ENCODE peak calls at places on chromosomes 4 and X, in nine cellular contexts. One of them, this sample, is unnamed.
A peak's percentile ranks its signal among the peaks of the same experiment; 100 is the strongest.

GRCh38 chr4:55159851-55160250 is 34.5 kb upstream of the KDR start:
- DNase-seq in neural progenitor cell: no peak
- DNase-seq in ascending aorta: no peak
- DNase-seq in endothelial cell: no peak
- DNase-seq in GM20000: no peak
- DNase-seq in WTC11: no peak
- DNase-seq in fibroblast of villous mesenchyme: no peak
- DNase-seq in CD4-positive, alpha-beta T cell: no peak
- DNase-seq in dorsolateral prefrontal cortex: no peak
- DNase-seq in this sample: peak; percentile 49

GRCh38 chr4:14396183-14396582 is 606.1 kb upstream of the CPEB2 start:
- DNase-seq in neural progenitor cell: no peak
- DNase-seq in ascending aorta: no peak
- DNase-seq in endothelial cell: no peak
- DNase-seq in GM20000: no peak
- DNase-seq in WTC11: no peak
- DNase-seq in fibroblast of villous mesenchyme: no peak
- DNase-seq in CD4-positive, alpha-beta T cell: no peak
- DNase-seq in dorsolateral prefrontal cortex: no peak
- DNase-seq in this sample: no peak

GRCh38 chrX:31497086-31497485 is 425.2 kb upstream of the FTHL17 start:
- DNase-seq in neural progenitor cell: no peak
- DNase-seq in ascending aorta: no peak
- DNase-seq in endothelial cell: no peak
- DNase-seq in GM20000: no peak
- DNase-seq in WTC11: no peak
- DNase-seq in fibroblast of villous mesenchyme: peak; percentile 10
- DNase-seq in CD4-positive, alpha-beta T cell: no peak
- DNase-seq in dorsolateral prefrontal cortex: no peak
- DNase-seq in this sample: peak; percentile 50

GRCh38 chr4:184514121-184514988 is 40.0 kb upstream of the IRF2 start:
- DNase-seq in neural progenitor cell: peak; percentile 59
- DNase-seq in ascending aorta: no peak
- DNase-seq in endothelial cell: no peak
- DNase-seq in GM20000: peak; percentile 86
- DNase-seq in WTC11: no peak
- DNase-seq in fibroblast of villous mesenchyme: peak; percentile 84
- DNase-seq in CD4-positive, alpha-beta T cell: no peak
- DNase-seq in dorsolateral prefrontal cortex: peak; percentile 82
- DNase-seq in this sample: peak; percentile 92

GRCh38 chrX:140087865-140088264 is 122.5 kb upstream of the CXorf66 start:
- DNase-seq in neural progenitor cell: peak; percentile 54
- DNase-seq in ascending aorta: no peak
- DNase-seq in endothelial cell: no peak
- DNase-seq in GM20000: no peak
- DNase-seq in WTC11: no peak
- DNase-seq in fibroblast of villous mesenchyme: no peak
- DNase-seq in CD4-positive, alpha-beta T cell: no peak
- DNase-seq in dorsolateral prefrontal cortex: no peak
- DNase-seq in this sample: no peak

GRCh38 chr4:162645381-162645780 is 481.6 kb upstream of the FSTL5 start:
- DNase-seq in neural progenitor cell: peak; percentile 39
- DNase-seq in ascending aorta: no peak
- DNase-seq in endothelial cell: no peak
- DNase-seq in GM20000: no peak
- DNase-seq in WTC11: no peak
- DNase-seq in fibroblast of villous mesenchyme: peak; percentile 8
- DNase-seq in CD4-positive, alpha-beta T cell: no peak
- DNase-seq in dorsolateral prefrontal cortex: no peak
- DNase-seq in this sample: no peak

GRCh38 chrX:101485212-101486064 is at the start of gene ARMCX4:
- DNase-seq in neural progenitor cell: peak; percentile 82
- DNase-seq in ascending aorta: peak; percentile 69
- DNase-seq in endothelial cell: peak; percentile 53
- DNase-seq in GM20000: no peak
- DNase-seq in WTC11: peak; percentile 70
- DNase-seq in fibroblast of villous mesenchyme: peak; percentile 68
- DNase-seq in CD4-positive, alpha-beta T cell: peak; percentile 9
- DNase-seq in dorsolateral prefrontal cortex: peak; percentile 75
- DNase-seq in this sample: peak; percentile 56

GRCh38 chrX:17414057-17414658 is 39.2 kb downstream of the NHS start:
- DNase-seq in neural progenitor cell: no peak
- DNase-seq in ascending aorta: no peak
- DNase-seq in endothelial cell: no peak
- DNase-seq in GM20000: no peak
- DNase-seq in WTC11: no peak
- DNase-seq in fibroblast of villous mesenchyme: peak; percentile 58
- DNase-seq in CD4-positive, alpha-beta T cell: no peak
- DNase-seq in dorsolateral prefrontal cortex: no peak
- DNase-seq in this sample: no peak

GRCh38 chr4:1520145-1520661 is 114.0 kb upstream of the NKX1-1 start:
- DNase-seq in neural progenitor cell: no peak
- DNase-seq in ascending aorta: no peak
- DNase-seq in endothelial cell: no peak
- DNase-seq in GM20000: no peak
- DNase-seq in WTC11: peak; percentile 17
- DNase-seq in fibroblast of villous mesenchyme: no peak
- DNase-seq in CD4-positive, alpha-beta T cell: no peak
- DNase-seq in dorsolateral prefrontal cortex: no peak
- DNase-seq in this sample: no peak

GRCh38 chr4:145451895-145452294 is 29.8 kb upstream of the SMAD1 start:
- DNase-seq in neural progenitor cell: no peak
- DNase-seq in ascending aorta: no peak
- DNase-seq in endothelial cell: no peak
- DNase-seq in GM20000: no peak
- DNase-seq in WTC11: no peak
- DNase-seq in fibroblast of villous mesenchyme: no peak
- DNase-seq in CD4-positive, alpha-beta T cell: no peak
- DNase-seq in dorsolateral prefrontal cortex: no peak
- DNase-seq in this sample: peak; percentile 3

GRCh38 chr4:114036426-114036825 is 57.0 kb upstream of the ARSJ start:
- DNase-seq in neural progenitor cell: peak; percentile 12
- DNase-seq in ascending aorta: no peak
- DNase-seq in endothelial cell: no peak
- DNase-seq in GM20000: no peak
- DNase-seq in WTC11: no peak
- DNase-seq in fibroblast of villous mesenchyme: no peak
- DNase-seq in CD4-positive, alpha-beta T cell: no peak
- DNase-seq in dorsolateral prefrontal cortex: no peak
- DNase-seq in this sample: no peak

GRCh38 chr4:99144070-99144469 is at the start of gene ADH4:
- DNase-seq in neural progenitor cell: peak; percentile 10
- DNase-seq in ascending aorta: no peak
- DNase-seq in endothelial cell: no peak
- DNase-seq in GM20000: no peak
- DNase-seq in WTC11: no peak
- DNase-seq in fibroblast of villous mesenchyme: no peak
- DNase-seq in CD4-positive, alpha-beta T cell: no peak
- DNase-seq in dorsolateral prefrontal cortex: no peak
- DNase-seq in this sample: peak; percentile 42

GRCh38 chr4:16583764-16584163 is 314.7 kb downstream of the LDB2 start:
- DNase-seq in neural progenitor cell: no peak
- DNase-seq in ascending aorta: no peak
- DNase-seq in endothelial cell: no peak
- DNase-seq in GM20000: no peak
- DNase-seq in WTC11: no peak
- DNase-seq in fibroblast of villous mesenchyme: no peak
- DNase-seq in CD4-positive, alpha-beta T cell: no peak
- DNase-seq in dorsolateral prefrontal cortex: no peak
- DNase-seq in this sample: peak; percentile 19

GRCh38 chr4:8316251-8316771 is 46.8 kb downstream of the HTRA3 start:
- DNase-seq in neural progenitor cell: no peak
- DNase-seq in ascending aorta: no peak
- DNase-seq in endothelial cell: no peak
- DNase-seq in GM20000: no peak
- DNase-seq in WTC11: no peak
- DNase-seq in fibroblast of villous mesenchyme: no peak
- DNase-seq in CD4-positive, alpha-beta T cell: no peak
- DNase-seq in dorsolateral prefrontal cortex: no peak
- DNase-seq in this sample: no peak

GRCh38 chr4:8319061-8319460 is 49.5 kb downstream of the HTRA3 start:
- DNase-seq in neural progenitor cell: no peak
- DNase-seq in ascending aorta: no peak
- DNase-seq in endothelial cell: no peak
- DNase-seq in GM20000: no peak
- DNase-seq in WTC11: no peak
- DNase-seq in fibroblast of villous mesenchyme: no peak
- DNase-seq in CD4-positive, alpha-beta T cell: no peak
- DNase-seq in dorsolateral prefrontal cortex: no peak
- DNase-seq in this sample: no peak

GRCh38 chr4:8318509-8318908 is 49.0 kb downstream of the HTRA3 start:
- DNase-seq in neural progenitor cell: no peak
- DNase-seq in ascending aorta: no peak
- DNase-seq in endothelial cell: no peak
- DNase-seq in GM20000: no peak
- DNase-seq in WTC11: no peak
- DNase-seq in fibroblast of villous mesenchyme: no peak
- DNase-seq in CD4-positive, alpha-beta T cell: no peak
- DNase-seq in dorsolateral prefrontal cortex: no peak
- DNase-seq in this sample: no peak

GRCh38 chr4:8316911-8317351 is 47.4 kb downstream of the HTRA3 start:
- DNase-seq in neural progenitor cell: no peak
- DNase-seq in ascending aorta: peak; percentile 54
- DNase-seq in endothelial cell: no peak
- DNase-seq in GM20000: no peak
- DNase-seq in WTC11: no peak
- DNase-seq in fibroblast of villous mesenchyme: no peak
- DNase-seq in CD4-positive, alpha-beta T cell: no peak
- DNase-seq in dorsolateral prefrontal cortex: no peak
- DNase-seq in this sample: no peak

DNA sequence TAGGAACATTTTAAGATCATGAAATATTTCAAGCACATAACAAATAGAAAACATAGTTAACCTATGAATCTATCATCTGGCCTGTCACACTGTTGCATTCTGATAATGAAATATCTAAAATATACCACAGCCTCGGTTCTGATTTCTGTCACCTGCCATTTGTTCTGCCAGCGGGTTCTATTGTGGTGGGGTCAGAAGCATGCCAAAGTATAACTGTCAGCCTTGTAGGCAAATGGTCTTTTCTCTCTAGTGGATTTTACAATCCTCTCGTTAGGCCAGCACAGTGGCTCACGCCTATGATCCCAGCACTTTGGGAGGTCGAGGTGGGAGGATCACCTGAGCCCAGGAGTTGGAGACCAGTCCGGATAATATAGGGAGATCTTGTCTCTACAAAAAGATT is 47.9 kb downstream of the HTRA3 start:
- DNase-seq in neural progenitor cell: no peak
- DNase-seq in ascending aorta: no peak
- DNase-seq in endothelial cell: no peak
- DNase-seq in GM20000: no peak
- DNase-seq in WTC11: no peak
- DNase-seq in fibroblast of villous mesenchyme: no peak
- DNase-seq in CD4-positive, alpha-beta T cell: no peak
- DNase-seq in dorsolateral prefrontal cortex: no peak
- DNase-seq in this sample: no peak
- TF ChIP-seq CTCF in neural progenitor cell: no peak
- TF ChIP-seq CTCF in ascending aorta: no peak
- TF ChIP-seq CTCF in endothelial cell: no peak
- TF ChIP-seq CTCF in GM20000: no peak
- TF ChIP-seq CTCF in WTC11: no peak
- TF ChIP-seq CTCF in fibroblast of villous mesenchyme: no peak
- TF ChIP-seq CTCF in CD4-positive, alpha-beta T cell: no peak
- TF ChIP-seq CTCF in dorsolateral prefrontal cortex: no peak
- TF ChIP-seq CTCF in this sample: no peak

DNA sequence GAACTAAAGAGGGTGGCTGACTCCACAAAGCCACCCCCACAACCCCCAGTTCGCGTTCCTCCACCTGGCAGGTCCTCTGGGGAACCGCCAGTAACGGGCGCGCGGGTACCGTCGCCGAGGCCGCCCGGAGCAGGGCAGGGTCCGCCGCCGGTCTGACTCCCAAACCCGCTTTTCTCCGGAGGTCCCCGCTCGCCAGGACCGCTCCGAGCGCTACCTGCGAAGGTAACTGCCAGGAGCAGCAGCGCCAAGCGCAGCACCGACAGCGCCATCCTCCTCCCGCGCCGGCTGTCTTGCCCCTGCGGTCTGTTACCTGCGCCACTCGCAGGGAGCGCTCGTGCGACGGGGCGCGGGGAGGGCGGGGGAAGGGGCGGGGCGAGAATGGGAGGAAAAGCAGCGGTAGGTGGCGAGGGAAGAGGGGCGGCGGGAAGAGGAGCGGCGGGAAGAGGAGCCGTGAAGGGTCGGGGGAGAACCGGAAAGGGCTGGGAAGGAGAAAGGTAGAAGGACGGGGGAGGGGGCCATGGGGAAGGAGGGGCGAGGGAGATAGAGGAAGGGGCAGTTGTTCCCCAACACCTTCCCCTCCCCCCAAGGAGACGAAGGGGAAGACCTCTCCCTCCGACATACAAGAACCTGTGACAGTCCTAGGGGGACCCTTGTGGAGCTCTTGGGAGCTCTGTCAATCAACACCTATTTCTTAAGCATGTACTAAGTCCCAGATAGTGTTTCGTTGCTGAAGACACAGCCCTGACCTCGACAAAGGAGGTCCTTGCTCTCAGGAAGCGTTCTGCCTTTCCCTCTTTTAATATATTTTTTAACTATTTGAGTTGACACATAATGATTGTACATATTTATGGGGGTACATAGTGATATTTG is at the start of gene SPINK2:
- DNase-seq in neural progenitor cell: peak; percentile 87
- DNase-seq in ascending aorta: no peak
- DNase-seq in endothelial cell: peak; percentile 46
- DNase-seq in GM20000: peak; percentile 46
- DNase-seq in WTC11: peak; percentile 90
- DNase-seq in fibroblast of villous mesenchyme: no peak
- DNase-seq in CD4-positive, alpha-beta T cell: peak; percentile 53
- DNase-seq in dorsolateral prefrontal cortex: no peak
- DNase-seq in this sample: no peak
- TF ChIP-seq CTCF in neural progenitor cell: peak; percentile 57
- TF ChIP-seq CTCF in ascending aorta: no peak
- TF ChIP-seq CTCF in endothelial cell: no peak
- TF ChIP-seq CTCF in GM20000: no peak
- TF ChIP-seq CTCF in WTC11: no peak
- TF ChIP-seq CTCF in fibroblast of villous mesenchyme: no peak
- TF ChIP-seq CTCF in CD4-positive, alpha-beta T cell: peak; percentile 48
- TF ChIP-seq CTCF in dorsolateral prefrontal cortex: no peak
- TF ChIP-seq CTCF in this sample: no peak

GRCh38 chr4:88933414-88933813 is 123.6 kb downstream of the FAM13A start:
- DNase-seq in neural progenitor cell: no peak
- DNase-seq in ascending aorta: no peak
- DNase-seq in endothelial cell: no peak
- DNase-seq in GM20000: no peak
- DNase-seq in WTC11: no peak
- DNase-seq in fibroblast of villous mesenchyme: no peak
- DNase-seq in CD4-positive, alpha-beta T cell: no peak
- DNase-seq in dorsolateral prefrontal cortex: no peak
- DNase-seq in this sample: no peak
- TF ChIP-seq CTCF in neural progenitor cell: no peak
- TF ChIP-seq CTCF in ascending aorta: no peak
- TF ChIP-seq CTCF in endothelial cell: no peak
- TF ChIP-seq CTCF in GM20000: no peak
- TF ChIP-seq CTCF in WTC11: no peak
- TF ChIP-seq CTCF in fibroblast of villous mesenchyme: no peak
- TF ChIP-seq CTCF in CD4-positive, alpha-beta T cell: no peak
- TF ChIP-seq CTCF in dorsolateral prefrontal cortex: no peak
- TF ChIP-seq CTCF in this sample: no peak

DNA sequence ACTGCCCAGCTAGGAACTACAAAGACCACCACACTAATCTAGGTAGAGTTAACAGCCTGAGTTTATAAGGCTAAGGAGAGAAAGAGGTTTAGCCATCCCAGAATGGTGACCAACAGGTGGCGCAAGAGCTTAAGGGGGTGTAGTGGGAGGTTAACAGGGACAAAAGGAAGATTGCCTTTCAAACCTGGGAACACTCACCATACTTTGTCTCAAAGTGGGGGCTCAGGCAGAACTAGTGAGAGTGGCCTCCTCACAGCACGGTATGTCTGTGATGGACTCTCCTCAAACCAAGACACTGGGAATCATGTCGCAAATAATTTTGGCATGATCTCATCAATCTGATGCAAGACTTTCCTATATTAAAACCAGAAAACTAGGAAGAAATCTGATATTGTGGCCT is 23.4 kb downstream of the CCNI start:
- DNase-seq in neural progenitor cell: peak; percentile 79
- DNase-seq in ascending aorta: no peak
- DNase-seq in endothelial cell: peak; percentile 71
- DNase-seq in GM20000: no peak
- DNase-seq in WTC11: peak; percentile 89
- DNase-seq in fibroblast of villous mesenchyme: peak; percentile 58
- DNase-seq in CD4-positive, alpha-beta T cell: peak; percentile 44
- DNase-seq in dorsolateral prefrontal cortex: no peak
- DNase-seq in this sample: peak; percentile 59
- TF ChIP-seq CTCF in neural progenitor cell: peak; percentile 70
- TF ChIP-seq CTCF in ascending aorta: peak; percentile 47
- TF ChIP-seq CTCF in endothelial cell: no peak
- TF ChIP-seq CTCF in GM20000: peak; percentile 50
- TF ChIP-seq CTCF in WTC11: peak; percentile 59
- TF ChIP-seq CTCF in fibroblast of villous mesenchyme: peak; percentile 54
- TF ChIP-seq CTCF in CD4-positive, alpha-beta T cell: peak; percentile 29
- TF ChIP-seq CTCF in dorsolateral prefrontal cortex: peak; percentile 28
- TF ChIP-seq CTCF in this sample: peak; percentile 6